ENCODE peak calls at places on chromosomes 3 and 15, in ten cellular contexts. R, I, U, X, N, P, G, D, V and C are unnamed samples. For H3K4me1, the result is how much of the 10 kb centered on the place peaks cover.

GRCh38 chr15:28122038-28122949 is 23.2 kb upstream of the OCA2 start:
- DNase-seq in G (no peak), N (no peak), X (no peak), V (no peak), R (no peak), P (no peak), U (no peak), I (no peak), D (no peak), C (no peak)

GRCh38 chr15:70101459-70102113 is 3.9 kb upstream of the TLE3 start:
- DNase-seq in U (peak), R (no peak), I (peak), D (peak), N (peak), V (peak), X (peak), G (peak), P (peak), C (peak)

GRCh38 chr3:183210862-183211341 is 42.2 kb upstream of the B3GNT5 start:
- DNase-seq in R (no peak), V (no peak), G (no peak), U (no peak), X (no peak), P (no peak), I (no peak), D (no peak), N (no peak), C (no peak)

GRCh38 chr15:62403164-62403809 is 238.2 kb upstream of the C2CD4B start:
- DNase-seq in U (no peak), V (peak), G (peak), R (no peak), I (no peak), N (peak), X (no peak), D (no peak), P (no peak), C (no peak)

GRCh38 chr15:83837946-83838571 is 184.1 kb downstream of the ADAMTSL3 start:
- DNase-seq in X (no peak), P (peak), V (peak), N (peak), I (peak), G (no peak), U (peak), R (peak), D (peak), C (peak)

GRCh38 chr3:53803816-53804545 is 42.2 kb downstream of the CHDH start:
- DNase-seq in V (no peak), D (no peak), U (no peak), R (peak), I (no peak), P (no peak), G (no peak), X (no peak), N (no peak), C (no peak)

GRCh38 chr15:73341886-73342600 is 26.7 kb downstream of the HCN4 start:
- DNase-seq in G (no peak), U (peak), D (no peak), N (peak), R (no peak), I (no peak), X (no peak), V (no peak), P (no peak), C (no peak)

GRCh38 chr3:50126287-50127211 is 28.6 kb upstream of the SEMA3F start:
- DNase-seq in D (peak), U (no peak), V (peak), X (peak), I (no peak), G (peak), R (no peak), N (peak), P (peak), C (peak)

GRCh38 chr15:54687628-54688027 is 509.1 kb downstream of the RSL24D1 start:
- DNase-seq in G (no peak), N (no peak), P (no peak), X (no peak), U (no peak), R (no peak), I (no peak), V (no peak), D (no peak), C (no peak)

GRCh38 chr15:43273243-43273642 is 6.5 kb upstream of the TGM5 start:
- DNase-seq in N (no peak), R (no peak), X (no peak), P (no peak), D (no peak), V (no peak), I (no peak), G (no peak), U (no peak), C (no peak)

GRCh38 chr3:11583638-11584046 is 60.1 kb downstream of the VGLL4 start:
- DNase-seq in U (no peak), V (no peak), I (peak), G (peak), R (no peak), X (no peak), D (no peak), N (no peak), P (no peak), C (no peak)
- H3K4me1 ChIP-seq in U (under half), V (under half), I (under half), G (under half), R (under half), X (under half), D (half or more), N (under half), P (under half), C (under half)

DNA sequence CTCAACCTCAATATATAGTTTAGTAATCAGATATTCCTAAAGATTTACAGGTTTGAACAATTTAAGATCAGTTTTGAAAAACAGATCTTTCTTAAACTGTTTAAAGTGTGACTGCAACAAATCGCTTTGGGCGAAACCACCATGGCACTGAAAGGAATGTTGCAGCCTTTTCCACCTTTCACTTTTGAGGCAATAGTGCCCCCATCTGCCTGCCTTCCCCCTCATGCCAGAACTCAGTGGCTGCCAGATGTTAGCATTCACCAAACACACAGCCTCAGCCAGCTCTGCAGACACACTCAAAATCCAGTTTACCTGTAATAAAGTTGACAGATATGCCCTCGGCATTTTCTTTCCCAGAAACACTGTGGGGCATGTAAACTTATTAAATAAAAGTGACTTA is 3.3 kb downstream of the LYSMD4 start:
- DNase-seq in X (no peak), V (peak), R (peak), D (peak), G (peak), U (peak), I (no peak), P (peak), N (peak), C (peak)
- TF ChIP-seq CTCF in X (no peak), V (peak), R (peak), D (no peak), G (peak), U (peak), I (no peak), P (peak), N (peak), C (no peak)

GRCh38 chr3:178137831-178138230 is 398.4 kb upstream of the KCNMB2 start:
- DNase-seq in X (no peak), V (no peak), N (no peak), R (no peak), D (no peak), P (no peak), U (no peak), G (no peak), I (no peak), C (no peak)
- H3K4me3 ChIP-seq in X (no peak), V (no peak), N (no peak), R (no peak), D (no peak), P (no peak), U (no peak), G (no peak), I (no peak), C (no peak)

DNA sequence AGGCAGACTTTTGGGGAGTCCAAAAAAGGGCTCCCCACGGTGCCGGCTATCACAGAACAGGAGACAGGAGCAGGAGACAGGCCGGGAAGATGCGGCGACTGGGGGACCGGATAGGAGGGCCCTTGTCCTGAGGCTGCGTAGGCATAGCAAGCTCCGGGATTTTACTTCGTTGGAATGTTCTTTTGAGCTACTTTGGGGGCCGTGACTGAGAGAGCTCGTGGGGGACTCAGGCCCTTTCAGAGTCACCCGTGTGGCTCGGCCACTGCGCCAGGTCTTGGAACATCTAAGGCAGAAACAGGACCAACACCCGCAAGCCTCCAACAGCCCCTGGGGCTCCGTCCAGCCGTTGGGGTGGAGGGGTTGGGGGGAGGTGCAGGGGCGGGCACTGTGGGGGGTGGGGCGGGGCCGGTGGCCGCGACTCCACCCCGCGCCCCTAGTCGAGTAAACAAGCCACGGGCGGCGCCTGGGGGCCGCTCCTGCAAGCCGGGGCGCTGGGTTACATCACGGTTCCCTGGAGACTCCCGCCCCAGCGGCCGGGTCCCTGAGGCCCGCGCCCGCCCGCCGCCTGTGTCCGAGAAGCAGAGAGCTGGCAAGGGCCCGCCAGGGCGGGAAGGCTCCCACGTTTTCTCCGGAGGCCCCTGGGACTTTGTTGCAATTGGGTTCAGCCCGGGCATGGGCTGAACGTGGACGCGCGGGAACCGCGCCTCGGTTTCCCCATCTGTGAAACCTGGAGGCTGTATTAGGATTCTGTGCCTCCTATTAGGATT is 23.3 kb upstream of the C15orf39 start:
- DNase-seq in G (no peak), D (peak), R (peak), I (no peak), P (peak), N (no peak), V (no peak), X (peak), U (peak), C (peak)
- H3K4me1 ChIP-seq in G (under half), D (half or more), R (under half), I (half or more), P (under half), N (under half), V (under half), X (under half), U (under half), C (half or more)

GRCh38 chr15:101093959-101094358 is 157.9 kb downstream of the CHSY1 start:
- DNase-seq in X (no peak), I (no peak), N (no peak), R (no peak), V (no peak), G (no peak), D (no peak), P (no peak), U (no peak), C (no peak)
- TF ChIP-seq CTCF in X (no peak), I (no peak), N (no peak), R (no peak), V (no peak), G (no peak), D (no peak), P (no peak), U (no peak), C (no peak)

DNA sequence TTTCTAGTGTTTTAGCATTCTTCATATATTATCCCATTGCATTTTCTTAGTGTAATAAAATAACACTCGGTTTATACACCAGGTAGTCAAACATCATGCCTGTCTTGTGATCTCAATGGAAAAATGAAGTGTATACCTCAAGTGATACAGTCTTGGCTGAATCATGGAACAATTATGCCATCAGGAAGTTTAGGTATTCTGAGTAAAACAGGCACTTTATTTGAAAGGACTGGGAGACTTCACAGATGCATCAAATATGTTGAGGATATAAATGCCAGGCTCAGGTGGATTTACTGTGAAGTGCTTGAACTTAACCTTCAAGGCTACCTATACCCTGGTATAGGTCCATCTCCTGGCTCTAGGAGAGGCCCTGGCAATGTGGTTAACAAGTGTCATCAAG is 8.5 kb downstream of the TGFBR2 start:
- DNase-seq in G (peak), V (no peak), N (no peak), U (no peak), D (no peak), X (no peak), P (no peak), I (no peak), R (no peak), C (no peak)
- H3K4me3 ChIP-seq in G (no peak), V (no peak), N (no peak), U (no peak), D (no peak), X (no peak), P (no peak), I (no peak), R (no peak), C (no peak)

GRCh38 chr15:90360746-90361145 is 8.7 kb downstream of the ZNF774 start:
- DNase-seq in U (no peak), R (no peak), V (no peak), I (no peak), X (no peak), D (no peak), G (no peak), P (no peak), N (no peak), C (no peak)

GRCh38 chr15:90367578-90367977 is 15.5 kb downstream of the ZNF774 start:
- DNase-seq in P (no peak), U (no peak), D (no peak), G (peak), I (no peak), X (no peak), R (no peak), N (peak), V (peak), C (no peak)

GRCh38 chr15:90362936-90363212 is 10.8 kb downstream of the ZNF774 start:
- DNase-seq in U (no peak), G (peak), N (peak), I (no peak), V (peak), R (peak), X (no peak), P (no peak), D (no peak), C (no peak)

GRCh38 chr15:90364251-90364650 is 12.2 kb downstream of the ZNF774 start:
- DNase-seq in P (no peak), N (peak), X (no peak), G (peak), I (no peak), D (no peak), V (peak), R (no peak), U (no peak), C (no peak)

GRCh38 chr15:90365414-90366055 is 13.5 kb downstream of the ZNF774 start:
- DNase-seq in R (no peak), G (no peak), D (no peak), P (no peak), U (no peak), X (no peak), V (no peak), N (no peak), I (no peak), C (no peak)
- H3K4me1 ChIP-seq in R (under half), G (under half), D (under half), P (under half), U (under half), X (under half), V (under half), N (under half), I (under half), C (under half)

GRCh38 chr3:46932455-46933225 is 43.9 kb downstream of the CCDC12 start:
- DNase-seq in U (no peak), D (peak), G (no peak), X (peak), P (no peak), I (no peak), V (no peak), N (no peak), R (peak), C (no peak)
- TF ChIP-seq CTCF in U (no peak), D (no peak), G (no peak), X (no peak), P (no peak), I (no peak), V (no peak), N (no peak), R (no peak), C (no peak)